ENCODE peak calls at places on chromosomes 16 and 17, in five cellular contexts. One of them, this sample, is unnamed.

GRCh38 chr17:66982011-66982508 is 17.6 kb downstream of the CACNG4 start:
- DNase-seq in CD8-positive, alpha-beta T cell: no peak
- DNase-seq in adrenal gland: no peak
- DNase-seq in T-helper 2 cell: no peak
- DNase-seq in SJSA1: peak
- DNase-seq in this sample: no peak

GRCh38 chr16:66858740-66859396 is 14.7 kb downstream of the CA7 start:
- DNase-seq in CD8-positive, alpha-beta T cell: no peak
- DNase-seq in SJSA1: peak
- DNase-seq in T-helper 2 cell: no peak
- DNase-seq in adrenal gland: peak
- DNase-seq in this sample: no peak

GRCh38 chr16:7866144-7866543 is 533.5 kb downstream of the RBFOX1 start:
- DNase-seq in T-helper 2 cell: no peak
- DNase-seq in CD8-positive, alpha-beta T cell: no peak
- DNase-seq in adrenal gland: no peak
- DNase-seq in SJSA1: no peak
- DNase-seq in this sample: no peak

GRCh38 chr17:49971199-49971847 is 2.3 kb downstream of the DLX4 start:
- DNase-seq in CD8-positive, alpha-beta T cell: no peak
- DNase-seq in adrenal gland: no peak
- DNase-seq in T-helper 2 cell: no peak
- DNase-seq in SJSA1: no peak
- DNase-seq in this sample: no peak

GRCh38 chr16:87945351-87946042 is 5.7 kb upstream of the BANP start:
- DNase-seq in SJSA1: no peak
- DNase-seq in T-helper 2 cell: no peak
- DNase-seq in adrenal gland: peak
- DNase-seq in CD8-positive, alpha-beta T cell: no peak
- DNase-seq in this sample: peak

GRCh38 chr17:75691371-75692290 is 24.5 kb downstream of the SAP30BP start:
- DNase-seq in SJSA1: peak
- DNase-seq in adrenal gland: no peak
- DNase-seq in T-helper 2 cell: no peak
- DNase-seq in CD8-positive, alpha-beta T cell: no peak
- DNase-seq in this sample: no peak

GRCh38 chr17:17682293-17682736 is 1.1 kb downstream of the RAI1 start:
- DNase-seq in adrenal gland: no peak
- DNase-seq in SJSA1: peak
- DNase-seq in CD8-positive, alpha-beta T cell: peak
- DNase-seq in T-helper 2 cell: peak
- DNase-seq in this sample: no peak

GRCh38 chr16:1164975-1165374 is 12.1 kb downstream of the CACNA1H start:
- DNase-seq in T-helper 2 cell: no peak
- DNase-seq in SJSA1: no peak
- DNase-seq in CD8-positive, alpha-beta T cell: no peak
- DNase-seq in adrenal gland: no peak
- DNase-seq in this sample: no peak

GRCh38 chr16:5709889-5710288 is 612.3 kb upstream of the EEF2KMT start:
- DNase-seq in SJSA1: no peak
- DNase-seq in CD8-positive, alpha-beta T cell: no peak
- DNase-seq in T-helper 2 cell: no peak
- DNase-seq in adrenal gland: no peak
- DNase-seq in this sample: peak

This sample was measured in H9.